ENCODE peak calls at places on chromosomes 13 and 19, in eight cellular contexts. A, P, I, C, S, V, X and W are unnamed samples. For H3K9me3, the result is how much of the 10 kb centered on the place peaks cover.

GRCh38 chr13:111503905-111504695 is 183.7 kb downstream of the TEX29 start:
- DNase-seq in A (no peak), P (no peak), I (peak), C (no peak), S (no peak), V (no peak), X (no peak), W (no peak)

GRCh38 chr13:110382229-110382628 is 75.1 kb downstream of the COL4A2 start:
- DNase-seq in A (no peak), P (no peak), I (no peak), C (no peak), S (no peak), V (no peak), X (peak), W (no peak)

GRCh38 chr19:5590865-5591154 is 23.1 kb upstream of the TINCR start:
- DNase-seq in A (no peak), P (no peak), I (no peak), C (no peak), S (no peak), V (no peak), X (no peak), W (no peak)

GRCh38 chr19:54035215-54036178 is 28.2 kb downstream of the VSTM1 start:
- DNase-seq in A (no peak), P (no peak), I (no peak), C (no peak), S (no peak), V (no peak), X (peak), W (no peak)

GRCh38 chr13:68081051-68081450 is 850.9 kb upstream of the PCDH9 start:
- DNase-seq in A (no peak), P (no peak), I (no peak), C (no peak), S (no peak), V (no peak), X (no peak), W (no peak)

GRCh38 chr19:32104465-32105235 is 240.8 kb upstream of the ZNF507 start:
- DNase-seq in A (peak), P (no peak), I (no peak), C (no peak), S (no peak), V (no peak), X (peak), W (no peak)

GRCh38 chr13:86870388-86870966 is 800.7 kb upstream of the SLITRK5 start:
- DNase-seq in A (no peak), P (no peak), I (no peak), C (no peak), S (no peak), V (no peak), X (peak), W (no peak)

GRCh38 chr19:1401138-1401888 is at the start of gene GAMT:
- DNase-seq in A (no peak), P (peak), I (no peak), C (no peak), S (no peak), V (no peak), X (no peak), W (peak)

GRCh38 chr19:4343845-4344713 is 717 bp downstream of the MPND start:
- DNase-seq in A (peak), P (peak), I (no peak), C (no peak), S (peak), V (no peak), X (no peak), W (peak)

GRCh38 chr13:96984061-96984508 is 10.2 kb downstream of the OXGR1 start:
- DNase-seq in A (peak), P (peak), I (peak), C (no peak), S (no peak), V (no peak), X (no peak), W (no peak)

GRCh38 chr13:20684535-20684934 is 19.0 kb upstream of the IL17D start:
- DNase-seq in A (no peak), P (no peak), I (no peak), C (no peak), S (no peak), V (no peak), X (no peak), W (no peak)

GRCh38 chr13:31199849-31200635 is at the start of gene B3GLCT:
- DNase-seq in A (peak), P (peak), I (peak), C (peak), S (peak), V (no peak), X (peak), W (peak)

GRCh38 chr13:31675521-31675953 is 63.8 kb upstream of the RXFP2 start:
- DNase-seq in A (no peak), P (no peak), I (no peak), C (no peak), S (no peak), V (no peak), X (no peak), W (no peak)

GRCh38 chr13:49859568-49859967 is 67.1 kb upstream of the KPNA3 start:
- DNase-seq in A (no peak), P (peak), I (no peak), C (no peak), S (no peak), V (no peak), X (peak), W (no peak)

GRCh38 chr13:66266348-66266747 is 963.8 kb downstream of the PCDH9 start:
- DNase-seq in A (no peak), P (no peak), I (no peak), C (no peak), S (no peak), V (no peak), X (no peak), W (no peak)

DNA sequence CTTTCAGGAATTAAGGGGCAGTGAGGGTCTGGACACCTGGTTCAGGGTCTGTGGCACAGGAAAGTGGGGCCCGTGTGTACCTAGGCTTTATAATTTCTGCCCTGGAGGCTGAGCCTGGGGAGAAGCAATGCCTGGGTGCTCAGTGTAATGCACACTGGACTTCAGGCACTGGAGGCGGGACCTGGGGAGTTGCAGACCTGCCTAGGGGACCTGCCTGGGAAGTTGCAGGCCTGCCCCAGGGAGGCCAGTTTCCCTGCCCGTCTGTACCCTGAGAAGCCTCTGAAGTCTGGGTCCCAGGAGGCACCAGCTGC is 2.5 kb upstream of the TMEM59L start:
- DNase-seq in A (no peak), P (no peak), I (no peak), C (no peak), S (no peak), V (no peak), X (no peak), W (no peak)
- H3K9me3 ChIP-seq in A (under half), P (under half), I (under half), C (under half), S (under half), V (under half), X (under half), W (under half)

DNA sequence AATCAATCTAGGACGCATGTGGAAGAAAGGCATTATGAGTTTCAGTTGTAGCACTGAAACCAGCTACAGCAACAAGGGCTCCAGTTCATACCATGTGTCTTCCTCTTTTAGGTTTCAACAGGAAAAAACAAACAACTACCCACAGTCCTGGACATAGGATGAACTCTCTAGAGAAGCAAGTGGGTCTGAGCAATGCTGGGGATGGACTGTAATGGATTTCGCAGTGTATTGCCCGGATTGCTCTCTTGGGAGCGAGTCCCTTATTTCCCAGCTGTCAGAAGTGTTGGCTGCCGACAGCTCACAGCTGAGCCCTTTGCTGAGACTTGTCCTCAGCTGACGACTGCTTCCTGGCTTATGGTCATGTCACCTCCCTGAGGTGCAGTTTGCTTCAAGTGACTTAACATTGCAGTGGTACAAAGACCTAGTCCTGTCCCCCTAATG is 12.1 kb upstream of the MYCBP2 start:
- DNase-seq in A (no peak), P (no peak), I (no peak), C (no peak), S (no peak), V (no peak), X (no peak), W (no peak)
- TF ChIP-seq POLR2A in A (no peak), P (no peak), I (no peak), C (no peak), S (no peak), V (no peak), X (no peak), W (no peak)

GRCh38 chr19:16527334-16527935 is 14.8 kb downstream of the CHERP start:
- DNase-seq in A (no peak), P (no peak), I (no peak), C (no peak), S (no peak), V (no peak), X (no peak), W (no peak)
- H3K27ac ChIP-seq in A (no peak), P (no peak), I (no peak), C (peak), S (no peak), V (no peak), X (no peak), W (no peak)

GRCh38 chr13:48819889-48820288 is 155.8 kb upstream of the FNDC3A start:
- DNase-seq in A (no peak), P (no peak), I (no peak), C (no peak), S (no peak), V (no peak), X (no peak), W (no peak)

GRCh38 chr13:48816696-48817095 is 159.0 kb upstream of the FNDC3A start:
- DNase-seq in A (no peak), P (no peak), I (no peak), C (no peak), S (no peak), V (no peak), X (no peak), W (no peak)

GRCh38 chr13:48818495-48818961 is 157.2 kb upstream of the FNDC3A start:
- DNase-seq in A (no peak), P (no peak), I (no peak), C (no peak), S (no peak), V (no peak), X (peak), W (no peak)

GRCh38 chr13:48819376-48819775 is 156.3 kb upstream of the FNDC3A start:
- DNase-seq in A (no peak), P (no peak), I (no peak), C (no peak), S (no peak), V (no peak), X (no peak), W (no peak)

DNA sequence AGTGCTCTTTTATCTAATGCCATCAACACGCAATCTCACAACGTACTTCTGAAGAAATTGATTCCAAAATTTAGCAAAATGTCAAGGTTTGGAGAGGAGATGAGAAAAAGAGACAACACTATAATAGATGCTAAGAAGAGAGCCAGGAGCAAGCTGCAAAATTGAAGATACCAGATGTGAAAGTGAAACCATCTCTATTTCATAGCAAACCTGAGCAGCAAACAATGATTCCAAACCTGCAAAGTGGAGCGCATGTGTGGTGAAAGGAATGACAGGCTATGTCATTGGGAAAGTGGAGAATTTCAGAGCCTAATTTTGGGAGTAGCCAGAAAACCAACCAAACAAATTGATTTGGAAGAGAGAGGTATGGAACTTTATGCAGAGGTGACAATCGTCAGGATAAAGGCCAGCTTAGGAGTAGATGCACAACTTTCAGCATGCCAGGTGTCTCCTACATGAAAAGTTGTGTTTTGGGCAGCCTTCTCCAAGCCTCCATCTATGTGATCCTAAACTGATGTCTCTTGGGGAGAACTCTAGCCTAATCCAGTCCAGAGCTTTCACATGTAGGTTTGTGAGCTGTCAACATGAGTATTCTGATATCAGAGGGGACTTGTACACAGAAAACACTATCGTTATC is 158.4 kb upstream of the FNDC3A start:
- DNase-seq in A (no peak), P (no peak), I (no peak), C (no peak), S (no peak), V (no peak), X (no peak), W (no peak)
- H3K9me3 ChIP-seq in A (under half), P (under half), I (under half), C (under half), S (under half), V (under half), X (under half), W (under half)